ENCODE peak calls at places on chromosomes 13 and 19, in nine cellular contexts. L, B, M, I, P, U, H, W and X are unnamed samples.

GRCh38 chr19:51739466-51740213 is 12.0 kb downstream of the FPR1 start:
- DNase-seq in B (no peak), L (no peak), I (no peak), M (no peak), W (no peak), H (no peak), U (no peak), P (no peak), X (no peak)

GRCh38 chr19:27729332-27729731 is 1483.6 kb downstream of the UQCRFS1 start:
- DNase-seq in B (no peak), P (no peak), H (no peak), W (no peak), M (no peak), U (no peak), L (no peak), I (no peak), X (no peak)

GRCh38 chr13:62337109-62337880 is 921.6 kb upstream of the PCDH20 start:
- DNase-seq in L (peak; percentile 26), P (no peak), U (peak; percentile 27), I (no peak), B (no peak), M (no peak), W (no peak), H (no peak), X (no peak)

GRCh38 chr13:52848455-52849190 is at the start of gene PCDH8:
- DNase-seq in P (no peak), W (no peak), M (no peak), I (no peak), U (peak; percentile 96), L (peak; percentile 79), H (peak; percentile 92), B (peak; percentile 87), X (peak; percentile 49)

GRCh38 chr19:40976724-40977123 is 14.4 kb upstream of the CYP2B6 start:
- DNase-seq in W (no peak), I (no peak), L (no peak), P (no peak), B (no peak), U (no peak), H (no peak), M (no peak), X (no peak)

GRCh38 chr19:45779231-45780145 is 2.8 kb downstream of the DMPK start:
- DNase-seq in U (peak; percentile 97), W (peak; percentile 95), I (peak; percentile 79), M (peak; percentile 49), B (peak; percentile 83), P (peak; percentile 68), H (peak; percentile 68), L (peak; percentile 95), X (no peak)

GRCh38 chr13:25811506-25811905 is 240.3 kb downstream of the SHISA2 start:
- DNase-seq in I (no peak), U (no peak), W (no peak), P (no peak), M (no peak), L (no peak), B (no peak), H (no peak), X (no peak)

GRCh38 chr19:12244370-12244769 is 50.3 kb downstream of the ZNF44 start:
- DNase-seq in H (peak; percentile 14), P (no peak), B (no peak), M (no peak), W (no peak), L (no peak), I (no peak), U (peak; percentile 48), X (no peak)

GRCh38 chr19:56350416-56351045 is 35.9 kb upstream of the ZSCAN5A start:
- DNase-seq in W (peak; percentile 60), I (peak; percentile 26), H (peak; percentile 75), M (peak; percentile 62), P (peak; percentile 28), B (peak; percentile 53), U (peak; percentile 84), L (peak; percentile 46), X (peak; percentile 19)

GRCh38 chr19:14383898-14384669 is 2.8 kb downstream of the ADGRE5 start:
- DNase-seq in L (no peak), P (peak; percentile 57), M (peak; percentile 44), B (no peak), H (peak; percentile 61), W (no peak), U (no peak), I (peak; percentile 55), X (no peak)

GRCh38 chr13:93776936-93777335 is 550.3 kb downstream of the GPC6 start:
- DNase-seq in M (peak; percentile 73), H (no peak), I (no peak), B (no peak), P (no peak), W (no peak), L (no peak), U (peak; percentile 26), X (no peak)

GRCh38 chr19:3338541-3339181 is 27.7 kb upstream of the NFIC start:
- DNase-seq in I (peak; percentile 59), H (no peak), M (no peak), U (no peak), W (no peak), P (peak; percentile 45), L (no peak), B (no peak), X (no peak)

GRCh38 chr13:24459234-24459633 is 53.3 kb downstream of the PARP4 start:
- DNase-seq in H (no peak), W (no peak), P (no peak), U (no peak), L (no peak), B (no peak), I (no peak), M (peak; percentile 79), X (no peak)

GRCh38 chr13:24112791-24113190 is 47.7 kb upstream of the SPATA13 start:
- DNase-seq in L (no peak), U (no peak), P (no peak), M (no peak), H (no peak), B (no peak), W (no peak), I (no peak), X (no peak)